ENCODE peak calls at places on chromosomes 7 and 10, in nine cellular contexts. H is hippocampal formation; T is NCI-H1105 treated with DMSO at 0.1 percent for 48 hours; X is activated T-cell treated with anti-CD3 and anti-CD28 coated beads, Interleukin-2, amount 50 U/mL, for 4 hours; K is PC-9; Q is aorta; S is A172; Y is H1; W is NB4. B is an unnamed sample.

GRCh38 chr7:39606941-39607340 is 16.4 kb upstream of the RALA start:
- DNase-seq in H (no peak), T (no peak), X (no peak), K (no peak), Q (no peak), S (no peak), Y (no peak), W (no peak), B (no peak)

GRCh38 chr7:6637544-6638229 is 569 bp downstream of the ZNF316 start:
- DNase-seq in H (no peak), T (peak; percentile 24), X (peak; percentile 50), K (no peak), Q (no peak), S (no peak), Y (peak; percentile 66), W (peak; percentile 87), B (peak; percentile 9)

GRCh38 chr10:4131407-4132215 is 346.6 kb upstream of the KLF6 start:
- DNase-seq in H (no peak), T (no peak), X (peak; percentile 11), K (peak; percentile 80), Q (no peak), S (peak; percentile 83), Y (no peak), W (peak; percentile 85), B (peak; percentile 84)

GRCh38 chr10:107043461-107043860 is 121.0 kb downstream of the SORCS1 start:
- DNase-seq in H (no peak), T (no peak), X (no peak), K (no peak), Q (no peak), S (no peak), Y (no peak), W (no peak), B (no peak)

GRCh38 chr7:70694357-70694908 is 437.5 kb upstream of the GALNT17 start:
- DNase-seq in H (peak; percentile 37), T (peak; percentile 33), X (peak; percentile 12), K (no peak), Q (peak; percentile 55), S (peak; percentile 35), Y (peak; percentile 65), W (peak; percentile 67), B (no peak)

GRCh38 chr7:144011458-144012230 is 11.5 kb downstream of the OR6B1 start:
- DNase-seq in H (no peak), T (no peak), X (no peak), K (no peak), Q (no peak), S (peak; percentile 4), Y (no peak), W (no peak), B (no peak)

GRCh38 chr10:19169684-19170083 is 121.1 kb downstream of the MALRD1 start:
- DNase-seq in H (no peak), T (no peak), X (no peak), K (no peak), Q (no peak), S (peak; percentile 33), Y (no peak), W (no peak), B (no peak)

GRCh38 chr10:109914966-109915365 is 8.3 kb downstream of the XPNPEP1 start:
- DNase-seq in H (no peak), T (no peak), X (peak; percentile 36), K (peak; percentile 92), Q (no peak), S (peak; percentile 94), Y (no peak), W (peak; percentile 92), B (peak; percentile 90)

GRCh38 chr7:23594879-23595604 is 2.1 kb upstream of the CCDC126 start:
- DNase-seq in H (no peak), T (no peak), X (no peak), K (peak; percentile 81), Q (no peak), S (peak; percentile 19), Y (no peak), W (peak; percentile 90), B (peak; percentile 89)

GRCh38 chr7:103962070-103962469 is 27.4 kb downstream of the RELN start:
- DNase-seq in H (no peak), T (no peak), X (no peak), K (no peak), Q (no peak), S (no peak), Y (no peak), W (no peak), B (no peak)

GRCh38 chr10:32065871-32066270 is 9.6 kb upstream of the KIF5B start:
- DNase-seq in H (no peak), T (no peak), X (no peak), K (peak; percentile 46), Q (no peak), S (no peak), Y (no peak), W (peak; percentile 81), B (peak; percentile 85)

GRCh38 chr7:106744507-106745180 is 83.7 kb upstream of the CCDC71L start:
- DNase-seq in H (no peak), T (no peak), X (no peak), K (no peak), Q (no peak), S (no peak), Y (no peak), W (no peak), B (no peak)

GRCh38 chr7:128284102-128284501 is 43.0 kb downstream of the LEP start:
- DNase-seq in H (no peak), T (no peak), X (no peak), K (no peak), Q (no peak), S (no peak), Y (no peak), W (no peak), B (no peak)

GRCh38 chr10:42149027-42149700 is 489.2 kb downstream of the ZNF33B start:
- DNase-seq in H (no peak), T (no peak), X (no peak), K (no peak), Q (peak; percentile 60), S (no peak), Y (no peak), W (no peak), B (no peak)

B was measured in AML-193.